ENCODE peak calls at places on chromosomes 4 and X, in eight cellular contexts. M is fibroblast of lung, Q is aorta, B is gastrocnemius medialis, D is PC-3, I is IMR-90, O is sigmoid colon, F is astrocyte. V is an unnamed sample.
A peak's percentile ranks its signal among the peaks of the same experiment; 100 is the strongest.

GRCh38 chr4:159303435-159303834 is 200.6 kb downstream of the RAPGEF2 start:
- DNase-seq in O (no peak), I (no peak), Q (no peak), B (no peak), F (no peak), D (no peak), M (no peak), V (no peak)

GRCh38 chr4:90002406-90003040 is 107.9 kb downstream of the MMRN1 start:
- DNase-seq in D (no peak), Q (no peak), I (no peak), B (no peak), O (no peak), F (no peak), M (no peak), V (no peak)

GRCh38 chr4:80142396-80143304 is 54.7 kb upstream of the PRDM8 start:
- DNase-seq in O (no peak), B (no peak), I (no peak), D (peak; percentile 37), Q (no peak), M (no peak), F (peak; percentile 8), V (peak; percentile 22)

GRCh38 chrX:53435997-53436396 is 1.8 kb upstream of the HSD17B10 start:
- DNase-seq in I (peak; percentile 67), O (peak; percentile 74), Q (peak; percentile 70), M (peak; percentile 66), B (peak; percentile 53), D (peak; percentile 77), F (peak; percentile 47), V (no peak)

GRCh38 chr4:40238700-40239548 is 42.1 kb downstream of the RHOH start:
- DNase-seq in D (no peak), O (no peak), I (no peak), Q (no peak), F (no peak), M (no peak), B (no peak), V (no peak)

GRCh38 chrX:19723427-19723826 is 164.0 kb downstream of the SH3KBP1 start:
- DNase-seq in M (no peak), I (no peak), F (no peak), O (no peak), D (no peak), Q (no peak), B (no peak), V (no peak)

GRCh38 chr4:178395798-178396197 is 953.6 kb upstream of the AGA start:
- DNase-seq in O (no peak), B (no peak), Q (no peak), F (no peak), I (no peak), D (peak; percentile 29), M (no peak), V (no peak)

GRCh38 chr4:90198086-90198847 is 71.1 kb downstream of the CCSER1 start:
- DNase-seq in O (no peak), F (no peak), M (peak; percentile 1), Q (no peak), B (no peak), D (no peak), I (no peak), V (no peak)

GRCh38 chr4:24001486-24001885 is 111.6 kb upstream of the PPARGC1A start:
- DNase-seq in B (no peak), D (no peak), I (no peak), O (no peak), F (no peak), Q (no peak), M (no peak), V (no peak)

GRCh38 chrX:42176790-42177189 is 253.4 kb upstream of the CASK start:
- DNase-seq in I (no peak), F (no peak), B (no peak), O (no peak), Q (no peak), M (no peak), D (peak; percentile 2), V (no peak)

GRCh38 chr4:84378983-84379382 is 120.1 kb downstream of the NKX6-1 start:
- DNase-seq in Q (no peak), M (no peak), I (no peak), O (no peak), F (no peak), D (no peak), B (no peak), V (no peak)

GRCh38 chrX:112877771-112878173 is 37.1 kb upstream of the AMOT start:
- DNase-seq in O (no peak), Q (no peak), M (no peak), D (no peak), B (no peak), I (no peak), F (no peak), V (no peak)

GRCh38 chr4:143555676-143556075 is 42.2 kb downstream of the SMARCA5 start:
- DNase-seq in I (peak; percentile 5), Q (no peak), O (no peak), M (no peak), B (no peak), D (no peak), F (no peak), V (no peak)

GRCh38 chrX:25968920-25969319 is 169.2 kb upstream of the MAGEB18 start:
- DNase-seq in D (peak; percentile 4), M (peak; percentile 0), Q (no peak), I (no peak), O (no peak), B (no peak), F (no peak), V (no peak)

GRCh38 chr4:3775576-3775975 is 9.4 kb downstream of the ADRA2C start:
- DNase-seq in F (no peak), I (no peak), O (no peak), M (no peak), Q (no peak), B (no peak), D (no peak), V (no peak)

GRCh38 chr4:72505314-72505744 is 63.7 kb downstream of the ADAMTS3 start:
- DNase-seq in O (no peak), B (no peak), D (peak; percentile 73), M (peak; percentile 56), Q (no peak), F (peak; percentile 39), I (peak; percentile 58), V (no peak)

GRCh38 chr4:20687894-20688293 is 12.4 kb upstream of the PACRGL start:
- DNase-seq in D (peak; percentile 53), I (peak; percentile 75), M (peak; percentile 90), Q (no peak), F (peak; percentile 87), B (no peak), O (no peak), V (no peak)

GRCh38 chrX:118513120-118513899 is 17.7 kb downstream of the DOCK11 start:
- DNase-seq in M (peak; percentile 36), B (no peak), Q (no peak), F (no peak), O (no peak), D (no peak), I (no peak), V (no peak)

GRCh38 chr4:126687655-126688358 is 945.0 kb upstream of the INTU start:
- DNase-seq in B (no peak), D (no peak), I (peak; percentile 15), Q (no peak), O (no peak), F (peak; percentile 19), M (peak; percentile 21), V (no peak)

GRCh38 chr4:3305610-3306371 is 13.0 kb downstream of the RGS12 start:
- DNase-seq in F (peak; percentile 32), M (peak; percentile 41), I (peak; percentile 62), B (no peak), Q (peak; percentile 33), D (no peak), O (no peak), V (no peak)

GRCh38 chrX:39848900-39849299 is 248.9 kb downstream of the BCOR start:
- DNase-seq in Q (no peak), B (no peak), D (peak; percentile 58), I (peak; percentile 95), M (peak; percentile 87), O (no peak), F (peak; percentile 87), V (no peak)

GRCh38 chr4:77007358-77008230 is 58.0 kb downstream of the SEPTIN11 start:
- DNase-seq in D (peak; percentile 31), B (no peak), M (peak; percentile 79), Q (peak; percentile 67), I (peak; percentile 83), O (no peak), F (peak; percentile 76), V (no peak)

DNA sequence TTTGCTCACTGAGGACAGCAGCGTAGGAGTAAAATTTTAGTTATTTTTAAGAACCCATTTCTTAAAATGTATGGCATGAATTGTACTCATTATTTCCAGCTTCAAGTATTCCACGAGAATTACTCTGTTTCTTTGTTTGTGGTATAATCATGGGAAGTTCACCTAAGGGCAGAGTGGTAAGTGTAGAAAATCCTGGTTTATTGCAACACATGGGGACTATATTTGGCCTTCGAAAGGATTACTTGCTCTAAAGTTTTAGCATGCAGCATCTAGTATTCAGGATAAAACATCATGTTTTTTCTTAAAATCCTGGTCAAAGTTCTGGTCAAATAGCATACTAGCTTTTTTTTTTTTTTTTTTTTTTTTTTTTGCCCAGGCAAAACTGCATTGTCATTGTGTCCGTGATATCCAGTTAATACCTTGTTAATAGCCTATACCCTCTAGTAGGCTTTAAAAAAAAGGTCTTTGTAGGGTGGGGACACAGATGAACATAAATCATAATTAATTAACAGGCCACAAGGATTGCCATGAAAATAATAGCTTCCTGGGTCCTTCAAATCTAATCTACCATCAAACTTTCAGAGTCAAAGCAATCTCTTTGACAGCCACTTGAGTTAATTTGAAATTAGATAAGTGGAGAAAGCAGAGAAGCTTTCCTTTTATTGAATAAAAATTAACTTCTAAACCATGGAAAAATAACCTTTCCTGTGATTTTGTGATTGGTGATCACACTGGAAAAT is 44.6 kb upstream of the VEGFC start:
- DNase-seq in B (no peak), I (no peak), O (no peak), F (no peak), M (no peak), D (no peak), Q (no peak), V (no peak)
- H3K27ac ChIP-seq in B (no peak overlapping the region), I (no peak overlapping the region), O (no peak overlapping the region), F (no peak overlapping the region), M (no peak overlapping the region), D (peak overlapping the region; percentile 45), Q (no peak overlapping the region), V (no peak overlapping the region)

GRCh38 chr4:106996490-106996889 is 39.6 kb downstream of the DKK2 start:
- DNase-seq in O (no peak), B (no peak), M (no peak), I (no peak), Q (no peak), D (no peak), F (no peak), V (no peak)
- H3K27ac ChIP-seq in O (no peak overlapping the region), B (no peak overlapping the region), M (no peak overlapping the region), I (no peak overlapping the region), Q (no peak overlapping the region), D (no peak overlapping the region), F (no peak overlapping the region), V (no peak overlapping the region)

DNA sequence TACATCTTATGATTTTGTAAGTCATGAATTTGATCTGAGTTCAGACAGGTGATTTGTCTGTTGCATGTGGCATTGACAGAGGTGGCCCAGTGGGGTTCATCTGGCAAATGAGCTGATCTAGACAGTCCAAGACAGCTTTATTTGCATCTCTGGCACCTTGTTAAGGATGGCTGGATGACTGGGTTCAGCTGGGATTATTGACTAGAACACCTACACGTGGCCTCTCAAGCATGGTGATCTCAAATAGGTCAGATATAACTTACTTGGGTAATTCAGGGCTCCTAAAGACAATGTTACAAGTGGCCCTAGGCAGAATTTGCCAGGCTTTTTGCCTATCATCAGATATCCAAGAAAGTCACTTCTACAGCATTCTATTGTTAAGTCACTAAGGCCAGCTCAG is 48.0 kb downstream of the APOOL start:
- DNase-seq in B (no peak), M (no peak), F (no peak), O (no peak), D (no peak), Q (no peak), I (no peak), V (no peak)
- H3K27ac ChIP-seq in B (peak overlapping the region; percentile 18), M (peak overlapping the region; percentile 15), F (peak overlapping the region; percentile 76), O (no peak overlapping the region), D (no peak overlapping the region), Q (peak overlapping the region; percentile 57), I (no peak overlapping the region), V (peak overlapping the region; percentile 71)

GRCh38 chr4:183409463-183409862 is 35.0 kb upstream of the CDKN2AIP start:
- DNase-seq in D (no peak), B (no peak), Q (no peak), O (peak; percentile 14), F (no peak), M (no peak), I (no peak), V (no peak)
- H3K27ac ChIP-seq in D (no peak overlapping the region), B (no peak overlapping the region), Q (no peak overlapping the region), O (no peak overlapping the region), F (no peak overlapping the region), M (no peak overlapping the region), I (no peak overlapping the region), V (no peak overlapping the region)

V was measured in epithelial cell of prostate.